ENCODE peak calls at places on chromosomes 6 and 20, in six cellular contexts. Z, P, K, S, Q and R are unnamed samples.

GRCh38 chr6:122696079-122696478 is 83.4 kb upstream of the FABP7 start:
- DNase-seq in Z (no peak), P (no peak), K (no peak), S (peak), Q (no peak), R (no peak)

GRCh38 chr6:135586844-135587243 is 89.3 kb upstream of the AHI1 start:
- DNase-seq in Z (no peak), P (no peak), K (no peak), S (no peak), Q (no peak), R (no peak)

GRCh38 chr6:158895661-158896060 is 76.5 kb upstream of the EZR start:
- DNase-seq in Z (no peak), P (no peak), K (no peak), S (no peak), Q (no peak), R (no peak)

GRCh38 chr6:159487636-159488035 is 205.4 kb downstream of the SOD2 start:
- DNase-seq in Z (no peak), P (no peak), K (no peak), S (peak), Q (no peak), R (no peak)

GRCh38 chr20:59412251-59412650 is 111.8 kb downstream of the EDN3 start:
- DNase-seq in Z (no peak), P (no peak), K (no peak), S (no peak), Q (no peak), R (no peak)

GRCh38 chr20:46130534-46130933 is 12.4 kb downstream of the CD40 start:
- DNase-seq in Z (no peak), P (no peak), K (no peak), S (no peak), Q (no peak), R (no peak)

GRCh38 chr20:31856516-31856915 is 11.1 kb upstream of the FOXS1 start:
- DNase-seq in Z (no peak), P (no peak), K (no peak), S (no peak), Q (no peak), R (no peak)

GRCh38 chr6:158631678-158632537 is 12.6 kb downstream of the DYNLT1 start:
- DNase-seq in Z (no peak), P (no peak), K (no peak), S (peak), Q (no peak), R (peak)

GRCh38 chr6:158539363-158539762 is 20.5 kb upstream of the TMEM181 start:
- DNase-seq in Z (no peak), P (no peak), K (no peak), S (no peak), Q (no peak), R (no peak)

GRCh38 chr20:63544958-63545516 is 2.5 kb downstream of the SRMS start:
- DNase-seq in Z (no peak), P (no peak), K (no peak), S (no peak), Q (no peak), R (no peak)

GRCh38 chr6:130324657-130325056 is 41.2 kb upstream of the TMEM200A start:
- DNase-seq in Z (no peak), P (no peak), K (no peak), S (peak), Q (no peak), R (no peak)